ENCODE peak calls at places on chromosomes 16 and 17, in seven cellular contexts. J is HCT116, V is GM12878, F is H1, A is SK-N-SH, H is K562, U is HepG2. L is an unnamed sample.

GRCh38 chr17:56707312-56708219 is 114.1 kb downstream of the NOG start:
- DNase-seq in J (no peak), V (no peak), F (no peak), A (no peak), H (no peak), U (no peak), L (no peak)

GRCh38 chr17:7262192-7263070 is at the start of gene CLDN7:
- DNase-seq in J (peak; percentile 93), V (no peak), F (peak; percentile 94), A (peak; percentile 42), H (no peak), U (no peak), L (peak; percentile 97)

GRCh38 chr17:58391302-58391984 is 25.9 kb downstream of the RNF43 start:
- DNase-seq in J (peak; percentile 100), V (no peak), F (no peak), A (peak; percentile 75), H (peak; percentile 91), U (peak; percentile 100), L (peak; percentile 91)

GRCh38 chr16:78822509-78822908 is 723.1 kb downstream of the WWOX start:
- DNase-seq in J (no peak), V (no peak), F (no peak), A (no peak), H (no peak), U (no peak), L (no peak)

GRCh38 chr17:60473788-60474187 is 51.5 kb downstream of the CHCT1 start:
- DNase-seq in J (no peak), V (no peak), F (no peak), A (peak; percentile 39), H (no peak), U (no peak), L (no peak)

GRCh38 chr17:80845863-80846671 is 145.6 kb upstream of the CHMP6 start:
- DNase-seq in J (no peak), V (no peak), F (no peak), A (no peak), H (no peak), U (no peak), L (no peak)

GRCh38 chr17:38464251-38464722 is 36.0 kb downstream of the ARHGAP23 start:
- DNase-seq in J (no peak), V (no peak), F (no peak), A (peak; percentile 83), H (no peak), U (no peak), L (no peak)

GRCh38 chr17:37506678-37507077 is 17.0 kb downstream of the DUSP14 start:
- DNase-seq in J (peak; percentile 23), V (no peak), F (peak; percentile 82), A (peak; percentile 70), H (peak; percentile 45), U (peak; percentile 55), L (no peak)

GRCh38 chr17:42980766-42981397 is 517 bp downstream of the RUNDC1 start:
- DNase-seq in J (peak; percentile 31), V (peak; percentile 24), F (peak; percentile 65), A (peak; percentile 65), H (peak; percentile 81), U (peak; percentile 55), L (peak; percentile 71)

GRCh38 chr17:54947396-54947795 is 21.1 kb downstream of the COX11 start:
- DNase-seq in J (no peak), V (no peak), F (no peak), A (no peak), H (no peak), U (peak; percentile 71), L (no peak)

GRCh38 chr16:76607317-76607716 is 330.1 kb downstream of the CNTNAP4 start:
- DNase-seq in J (no peak), V (no peak), F (no peak), A (no peak), H (no peak), U (no peak), L (no peak)

GRCh38 chr17:65228734-65229390 is 91.7 kb downstream of the RGS9 start:
- DNase-seq in J (peak; percentile 28), V (peak; percentile 89), F (no peak), A (peak; percentile 90), H (peak; percentile 80), U (no peak), L (no peak)

GRCh38 chr16:55948230-55948629 is 73.1 kb upstream of the CES5A start:
- DNase-seq in J (no peak), V (no peak), F (no peak), A (no peak), H (peak; percentile 18), U (no peak), L (no peak)
- TF ChIP-seq JUND in J (no peak), V (no peak), F (no peak), A (no peak), H (no peak), U (no peak), L (no peak)

DNA sequence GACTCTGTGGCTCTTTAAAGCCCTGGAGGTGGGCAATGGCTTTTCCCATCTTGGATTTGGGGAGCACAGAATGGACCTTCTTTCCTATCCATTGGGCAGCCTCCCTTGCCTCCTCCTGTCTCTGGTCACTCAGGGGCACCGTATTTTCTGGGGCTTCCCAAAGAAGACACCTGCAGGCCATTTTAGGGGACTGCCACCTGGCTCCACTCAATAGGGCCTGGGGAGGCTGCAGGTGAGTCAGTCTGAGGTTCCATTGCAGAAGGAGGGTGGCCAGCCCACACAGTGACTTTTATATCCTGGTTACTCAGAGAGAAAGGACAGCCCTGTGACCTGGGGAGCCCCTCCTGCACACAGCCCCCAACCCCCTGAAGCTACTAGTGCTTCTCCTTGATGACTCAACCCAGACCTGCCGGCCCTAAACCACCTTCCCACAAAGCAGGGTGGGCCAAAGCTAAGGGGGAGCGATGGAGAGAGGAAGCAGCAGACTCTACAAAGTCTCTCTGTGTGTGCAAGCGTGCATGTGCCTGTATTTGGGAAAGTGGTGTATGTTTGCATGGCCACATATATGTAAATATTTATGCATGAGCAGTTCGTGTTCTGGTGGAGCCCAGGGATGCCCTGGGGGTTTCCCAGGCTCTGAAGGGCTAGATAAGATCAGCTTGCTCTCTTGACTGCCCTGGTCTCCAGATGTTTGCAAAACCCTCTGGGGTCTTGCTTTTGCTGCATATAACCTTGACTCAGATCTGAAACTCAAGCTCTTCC is 5.0 kb downstream of the CX3CL1 start:
- DNase-seq in J (no peak), V (peak; percentile 77), F (no peak), A (peak; percentile 87), H (no peak), U (peak; percentile 64), L (no peak)
- TF ChIP-seq JUND in J (no peak), V (peak; percentile 6), F (no peak), A (peak; percentile 5), H (no peak), U (peak; percentile 20), L (no peak)

DNA sequence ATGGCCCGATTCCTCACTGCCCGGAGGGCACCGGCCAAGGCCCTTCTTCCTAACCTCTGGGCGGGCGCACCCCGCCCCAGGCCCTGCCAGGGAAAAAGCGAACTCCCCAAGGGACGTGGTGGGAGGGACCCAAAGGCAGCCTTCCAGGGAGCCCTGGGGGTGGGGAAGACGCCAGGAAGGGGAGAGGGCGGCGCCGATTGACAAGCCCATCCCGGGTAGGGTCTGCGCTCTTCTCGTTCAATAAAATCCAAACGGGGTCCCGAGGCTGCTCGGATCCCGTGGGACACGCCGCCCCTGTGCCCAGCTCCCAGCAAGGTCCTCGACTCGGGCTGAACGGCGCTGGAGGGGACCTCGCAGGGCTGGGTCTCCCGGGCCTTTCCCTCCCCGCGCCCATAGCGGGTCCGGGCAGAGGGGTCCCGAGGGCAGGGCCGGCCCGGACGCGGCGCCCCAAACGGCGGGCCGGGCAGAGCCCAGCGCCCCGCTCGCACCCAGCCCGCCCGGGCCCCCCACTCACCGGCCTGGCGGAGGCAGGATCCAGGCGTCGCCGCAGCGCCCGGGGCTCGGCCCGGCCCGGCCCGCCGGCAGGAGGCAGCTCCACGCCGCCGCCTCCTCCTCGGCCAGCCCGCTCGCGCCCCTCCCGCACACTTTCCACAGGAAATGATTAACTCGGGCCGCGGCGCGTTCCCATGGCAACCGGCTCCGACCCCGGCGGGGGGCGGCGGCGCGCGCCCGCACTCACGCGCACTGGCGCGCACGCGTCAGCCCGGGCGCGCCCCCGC is at the start of gene KIFC3:
- DNase-seq in J (no peak), V (no peak), F (peak; percentile 73), A (peak; percentile 93), H (peak; percentile 91), U (peak; percentile 79), L (no peak)
- TF ChIP-seq JUND in J (no peak), V (no peak), F (no peak), A (no peak), H (peak; percentile 9), U (no peak), L (no peak)

GRCh38 chr17:63641678-63642077 is 19.5 kb downstream of the MAP3K3 start:
- DNase-seq in J (no peak), V (no peak), F (no peak), A (no peak), H (no peak), U (no peak), L (no peak)
- TF ChIP-seq JUND in J (no peak), V (no peak), F (no peak), A (no peak), H (no peak), U (no peak), L (no peak)

L was measured in T47D.